ENCODE peak calls at places on chromosomes 12 and 14, in nine cellular contexts. One of them, this sample, is unnamed.
A peak's percentile ranks its signal among the peaks of the same experiment; 100 is the strongest.

GRCh38 chr12:15931590-15932053 is 20.5 kb downstream of the DERA start:
- DNase-seq in tibial nerve: no peak
- DNase-seq in sigmoid colon: no peak
- DNase-seq in transverse colon: no peak
- DNase-seq in body of pancreas: no peak
- DNase-seq in suprapubic skin: no peak
- DNase-seq in A549: peak; percentile 50
- DNase-seq in right lobe of liver: no peak
- DNase-seq in lower leg skin: no peak
- DNase-seq in this sample: no peak

GRCh38 chr12:108759914-108760313 is 28.6 kb upstream of the CORO1C start:
- DNase-seq in body of pancreas: no peak
- DNase-seq in right lobe of liver: no peak
- DNase-seq in transverse colon: no peak
- DNase-seq in tibial nerve: no peak
- DNase-seq in sigmoid colon: no peak
- DNase-seq in suprapubic skin: no peak
- DNase-seq in lower leg skin: no peak
- DNase-seq in A549: no peak
- DNase-seq in this sample: no peak

GRCh38 chr12:40832668-40833067 is 140.4 kb downstream of the CNTN1 start:
- DNase-seq in lower leg skin: no peak
- DNase-seq in sigmoid colon: no peak
- DNase-seq in tibial nerve: no peak
- DNase-seq in suprapubic skin: no peak
- DNase-seq in transverse colon: no peak
- DNase-seq in right lobe of liver: no peak
- DNase-seq in A549: no peak
- DNase-seq in body of pancreas: no peak
- DNase-seq in this sample: no peak

GRCh38 chr14:53741379-53742225 is 215.0 kb downstream of the BMP4 start:
- DNase-seq in lower leg skin: no peak
- DNase-seq in body of pancreas: no peak
- DNase-seq in transverse colon: no peak
- DNase-seq in right lobe of liver: no peak
- DNase-seq in A549: no peak
- DNase-seq in tibial nerve: no peak
- DNase-seq in suprapubic skin: no peak
- DNase-seq in sigmoid colon: no peak
- DNase-seq in this sample: no peak

GRCh38 chr12:143964-144649 is 69.8 kb downstream of the SLC6A12 start:
- DNase-seq in transverse colon: peak; percentile 77
- DNase-seq in suprapubic skin: no peak
- DNase-seq in lower leg skin: no peak
- DNase-seq in right lobe of liver: peak; percentile 75
- DNase-seq in sigmoid colon: no peak
- DNase-seq in tibial nerve: no peak
- DNase-seq in body of pancreas: no peak
- DNase-seq in A549: no peak
- DNase-seq in this sample: no peak

GRCh38 chr14:100764716-100765115 is 38.0 kb downstream of the DLK1 start:
- DNase-seq in right lobe of liver: no peak
- DNase-seq in sigmoid colon: peak; percentile 39
- DNase-seq in tibial nerve: no peak
- DNase-seq in suprapubic skin: no peak
- DNase-seq in lower leg skin: peak; percentile 56
- DNase-seq in body of pancreas: no peak
- DNase-seq in transverse colon: no peak
- DNase-seq in A549: no peak
- DNase-seq in this sample: no peak

GRCh38 chr12:104387190-104387589 is 69.6 kb upstream of the CHST11 start:
- DNase-seq in suprapubic skin: no peak
- DNase-seq in A549: no peak
- DNase-seq in tibial nerve: no peak
- DNase-seq in lower leg skin: peak; percentile 57
- DNase-seq in body of pancreas: no peak
- DNase-seq in transverse colon: no peak
- DNase-seq in right lobe of liver: no peak
- DNase-seq in sigmoid colon: no peak
- DNase-seq in this sample: no peak

GRCh38 chr12:88810806-88811205 is 230.5 kb upstream of the KITLG start:
- DNase-seq in right lobe of liver: no peak
- DNase-seq in lower leg skin: no peak
- DNase-seq in A549: no peak
- DNase-seq in sigmoid colon: no peak
- DNase-seq in suprapubic skin: no peak
- DNase-seq in transverse colon: no peak
- DNase-seq in tibial nerve: no peak
- DNase-seq in body of pancreas: no peak
- DNase-seq in this sample: no peak

GRCh38 chr12:132444283-132444682 is 45.7 kb upstream of the FBRSL1 start:
- DNase-seq in tibial nerve: no peak
- DNase-seq in sigmoid colon: no peak
- DNase-seq in right lobe of liver: no peak
- DNase-seq in transverse colon: no peak
- DNase-seq in body of pancreas: no peak
- DNase-seq in lower leg skin: no peak
- DNase-seq in A549: no peak
- DNase-seq in suprapubic skin: no peak
- DNase-seq in this sample: no peak

GRCh38 chr12:132446535-132447326 is 43.2 kb upstream of the FBRSL1 start:
- DNase-seq in lower leg skin: no peak
- DNase-seq in body of pancreas: no peak
- DNase-seq in right lobe of liver: no peak
- DNase-seq in tibial nerve: no peak
- DNase-seq in transverse colon: no peak
- DNase-seq in suprapubic skin: no peak
- DNase-seq in A549: no peak
- DNase-seq in sigmoid colon: no peak
- DNase-seq in this sample: no peak

GRCh38 chr12:132444957-132445883 is 44.7 kb upstream of the FBRSL1 start:
- DNase-seq in lower leg skin: no peak
- DNase-seq in suprapubic skin: no peak
- DNase-seq in A549: no peak
- DNase-seq in tibial nerve: peak; percentile 17
- DNase-seq in right lobe of liver: no peak
- DNase-seq in sigmoid colon: no peak
- DNase-seq in transverse colon: peak; percentile 60
- DNase-seq in body of pancreas: peak; percentile 55
- DNase-seq in this sample: no peak

GRCh38 chr12:132447327-132447720 is 42.6 kb upstream of the FBRSL1 start:
- DNase-seq in suprapubic skin: no peak
- DNase-seq in body of pancreas: no peak
- DNase-seq in lower leg skin: no peak
- DNase-seq in A549: no peak
- DNase-seq in sigmoid colon: no peak
- DNase-seq in tibial nerve: no peak
- DNase-seq in right lobe of liver: no peak
- DNase-seq in transverse colon: no peak
- DNase-seq in this sample: no peak

DNA sequence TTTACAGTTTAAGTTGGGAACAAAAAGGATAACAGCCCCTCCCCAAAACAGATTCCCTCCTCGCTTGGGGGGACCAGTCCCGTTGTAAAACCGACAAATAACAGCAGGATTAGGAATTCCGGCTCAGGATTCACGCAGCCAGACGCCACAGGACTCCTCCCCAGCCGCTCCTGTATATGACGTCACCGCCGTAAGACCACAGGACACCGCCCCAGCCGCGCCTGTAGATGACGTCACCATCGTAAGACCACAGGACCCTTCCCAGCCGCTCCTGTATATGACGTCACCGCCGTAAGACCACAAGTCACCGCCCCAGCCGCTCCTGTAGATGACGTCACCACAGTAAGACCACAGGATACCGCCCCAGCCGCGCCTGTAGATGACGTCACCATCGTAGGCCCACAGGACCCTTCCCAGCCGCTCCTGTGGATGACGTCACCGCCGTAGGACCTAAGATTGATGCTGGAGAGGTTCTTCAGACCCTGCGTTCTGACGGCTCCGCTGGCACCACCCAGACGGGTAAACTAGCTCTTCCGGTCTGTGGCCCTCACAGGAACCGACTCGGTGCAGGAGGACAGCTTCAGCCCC is 44.0 kb upstream of the FBRSL1 start:
- DNase-seq in lower leg skin: no peak
- DNase-seq in right lobe of liver: no peak
- DNase-seq in tibial nerve: no peak
- DNase-seq in transverse colon: peak; percentile 67
- DNase-seq in sigmoid colon: no peak
- DNase-seq in A549: peak; percentile 100
- DNase-seq in body of pancreas: peak; percentile 42
- DNase-seq in suprapubic skin: no peak
- DNase-seq in this sample: peak; percentile 69
- TF ChIP-seq POLR2A in lower leg skin: no peak
- TF ChIP-seq POLR2A in right lobe of liver: no peak
- TF ChIP-seq POLR2A in tibial nerve: no peak
- TF ChIP-seq POLR2A in transverse colon: no peak
- TF ChIP-seq POLR2A in sigmoid colon: no peak
- TF ChIP-seq POLR2A in A549: no peak
- TF ChIP-seq POLR2A in body of pancreas: no peak
- TF ChIP-seq POLR2A in suprapubic skin: no peak
- TF ChIP-seq POLR2A in this sample: no peak

GRCh38 chr12:57088442-57089258 is at the start of gene NAB2:
- DNase-seq in A549: peak; percentile 97
- DNase-seq in body of pancreas: peak; percentile 98
- DNase-seq in sigmoid colon: peak; percentile 99
- DNase-seq in right lobe of liver: peak; percentile 98
- DNase-seq in tibial nerve: peak; percentile 95
- DNase-seq in transverse colon: peak; percentile 96
- DNase-seq in suprapubic skin: peak; percentile 98
- DNase-seq in lower leg skin: peak; percentile 99
- DNase-seq in this sample: peak; percentile 92

GRCh38 chr12:57089259-57090245 is 638 bp downstream of the NAB2 start:
- DNase-seq in right lobe of liver: peak; percentile 85
- DNase-seq in suprapubic skin: peak; percentile 86
- DNase-seq in sigmoid colon: peak; percentile 92
- DNase-seq in A549: no peak
- DNase-seq in tibial nerve: peak; percentile 71
- DNase-seq in body of pancreas: peak; percentile 73
- DNase-seq in lower leg skin: peak; percentile 96
- DNase-seq in transverse colon: peak; percentile 75
- DNase-seq in this sample: peak; percentile 87

GRCh38 chr12:57086951-57087688 is 1.8 kb upstream of the NAB2 start:
- DNase-seq in transverse colon: peak; percentile 89
- DNase-seq in suprapubic skin: peak; percentile 96
- DNase-seq in body of pancreas: peak; percentile 86
- DNase-seq in sigmoid colon: peak; percentile 98
- DNase-seq in right lobe of liver: peak; percentile 85
- DNase-seq in A549: peak; percentile 89
- DNase-seq in lower leg skin: peak; percentile 99
- DNase-seq in tibial nerve: peak; percentile 88
- DNase-seq in this sample: peak; percentile 96

GRCh38 chr12:57085999-57086950 is 2.6 kb upstream of the NAB2 start:
- DNase-seq in body of pancreas: peak; percentile 61
- DNase-seq in lower leg skin: peak; percentile 94
- DNase-seq in tibial nerve: peak; percentile 63
- DNase-seq in transverse colon: peak; percentile 58
- DNase-seq in suprapubic skin: peak; percentile 82
- DNase-seq in A549: peak; percentile 77
- DNase-seq in sigmoid colon: peak; percentile 90
- DNase-seq in right lobe of liver: no peak
- DNase-seq in this sample: peak; percentile 88

DNA sequence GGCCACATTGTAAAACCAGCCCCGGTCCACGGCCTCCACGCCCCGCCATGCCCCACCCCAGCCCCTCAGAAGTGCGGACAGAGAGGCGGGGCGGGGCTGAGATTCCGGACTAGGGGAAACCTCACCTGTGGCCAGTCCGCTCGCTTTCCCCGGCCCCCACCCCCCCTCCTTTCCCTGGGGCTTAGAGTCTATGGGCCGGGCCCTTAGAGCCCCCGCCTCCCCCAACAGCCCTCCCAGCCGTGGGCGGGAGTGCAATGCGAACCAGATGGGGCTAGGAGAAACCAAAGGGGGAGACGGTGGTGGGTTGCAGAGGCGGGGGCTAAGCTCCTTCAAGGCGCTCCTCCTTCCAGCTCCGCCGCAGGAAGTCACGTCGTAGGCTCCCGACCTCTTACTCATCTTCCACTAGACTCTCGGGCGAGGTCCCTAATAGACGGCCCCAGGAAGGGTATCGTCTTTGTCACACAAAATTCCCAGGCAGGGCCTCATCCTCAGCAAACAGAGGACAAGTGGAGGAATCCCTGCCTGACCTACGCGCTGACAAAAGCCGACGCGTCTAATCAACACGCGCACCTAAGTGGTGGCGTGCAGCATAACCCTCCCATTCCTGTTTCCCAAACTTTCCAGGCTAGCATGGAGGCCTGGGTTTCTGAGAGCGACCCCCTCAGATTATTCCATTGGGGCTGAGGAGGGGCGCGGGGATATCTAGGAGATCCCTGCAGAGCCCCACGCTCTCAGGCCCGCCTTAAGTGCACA is 1.0 kb upstream of the NAB2 start:
- DNase-seq in right lobe of liver: peak; percentile 87
- DNase-seq in A549: peak; percentile 94
- DNase-seq in lower leg skin: peak; percentile 97
- DNase-seq in transverse colon: peak; percentile 88
- DNase-seq in body of pancreas: peak; percentile 90
- DNase-seq in suprapubic skin: peak; percentile 94
- DNase-seq in sigmoid colon: peak; percentile 98
- DNase-seq in tibial nerve: peak; percentile 86
- DNase-seq in this sample: peak; percentile 93
- TF ChIP-seq POLR2A in right lobe of liver: no peak
- TF ChIP-seq POLR2A in A549: peak; percentile 39
- TF ChIP-seq POLR2A in lower leg skin: peak; percentile 45
- TF ChIP-seq POLR2A in transverse colon: peak; percentile 46
- TF ChIP-seq POLR2A in body of pancreas: peak; percentile 53
- TF ChIP-seq POLR2A in suprapubic skin: no peak
- TF ChIP-seq POLR2A in sigmoid colon: peak; percentile 46
- TF ChIP-seq POLR2A in tibial nerve: no peak
- TF ChIP-seq POLR2A in this sample: peak; percentile 35

DNA sequence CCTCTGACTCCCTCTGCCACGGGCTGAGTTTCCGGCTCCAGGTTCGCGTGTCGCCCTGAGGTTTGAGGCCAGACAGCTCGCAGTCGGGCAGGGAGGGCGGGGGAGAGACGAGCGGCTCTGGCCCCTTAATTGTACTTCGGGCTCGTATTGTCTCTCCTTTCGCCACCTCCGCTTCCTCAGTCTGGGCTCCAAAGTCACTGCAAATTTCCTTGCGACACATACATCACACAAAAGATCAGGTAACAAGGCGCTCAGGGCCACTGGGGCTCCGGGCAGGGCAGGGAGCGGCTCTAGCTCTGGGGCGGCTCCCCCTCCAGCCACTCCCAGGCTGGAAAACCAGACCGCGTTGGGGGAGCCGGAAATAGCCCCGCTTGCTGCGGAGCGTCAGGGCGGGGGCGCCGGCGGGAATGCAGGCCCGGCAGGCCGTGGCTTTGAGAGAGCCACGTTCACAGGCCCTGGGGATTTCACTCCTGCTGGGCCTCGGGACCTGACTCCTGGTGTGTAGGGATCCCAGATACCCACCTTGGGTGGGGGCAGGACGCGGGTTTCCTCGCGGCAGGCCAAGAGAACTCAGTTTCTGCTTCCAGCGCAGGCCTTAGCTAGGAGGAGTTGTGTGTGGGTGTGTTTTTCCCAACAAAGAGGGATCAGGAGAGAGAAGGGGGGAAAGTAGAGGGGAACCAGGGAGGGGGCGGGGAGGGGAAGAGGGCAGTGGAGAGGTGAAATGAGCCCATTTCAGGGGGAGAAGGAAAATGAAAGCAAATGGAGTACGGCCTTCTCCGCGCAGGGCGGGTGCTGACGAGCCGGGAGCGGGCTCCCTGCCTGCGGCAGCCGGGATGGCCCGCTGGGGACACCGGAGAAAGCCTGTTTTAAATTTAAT is 4.4 kb upstream of the HOXC9 start:
- DNase-seq in sigmoid colon: no peak
- DNase-seq in body of pancreas: no peak
- DNase-seq in A549: peak; percentile 58
- DNase-seq in transverse colon: no peak
- DNase-seq in lower leg skin: peak; percentile 95
- DNase-seq in right lobe of liver: no peak
- DNase-seq in tibial nerve: no peak
- DNase-seq in suprapubic skin: peak; percentile 83
- DNase-seq in this sample: no peak
- TF ChIP-seq POLR2A in sigmoid colon: no peak
- TF ChIP-seq POLR2A in body of pancreas: no peak
- TF ChIP-seq POLR2A in A549: peak; percentile 44
- TF ChIP-seq POLR2A in transverse colon: no peak
- TF ChIP-seq POLR2A in lower leg skin: peak; percentile 11
- TF ChIP-seq POLR2A in right lobe of liver: no peak
- TF ChIP-seq POLR2A in tibial nerve: no peak
- TF ChIP-seq POLR2A in suprapubic skin: peak; percentile 21
- TF ChIP-seq POLR2A in this sample: no peak

GRCh38 chr14:23661542-23661941 is 25.4 kb downstream of the DHRS2 start:
- DNase-seq in transverse colon: no peak
- DNase-seq in body of pancreas: no peak
- DNase-seq in A549: no peak
- DNase-seq in sigmoid colon: no peak
- DNase-seq in suprapubic skin: no peak
- DNase-seq in lower leg skin: no peak
- DNase-seq in tibial nerve: no peak
- DNase-seq in right lobe of liver: no peak
- DNase-seq in this sample: no peak

GRCh38 chr14:23663127-23663526 is 27.0 kb downstream of the DHRS2 start:
- DNase-seq in right lobe of liver: no peak
- DNase-seq in lower leg skin: no peak
- DNase-seq in sigmoid colon: no peak
- DNase-seq in A549: no peak
- DNase-seq in suprapubic skin: no peak
- DNase-seq in body of pancreas: no peak
- DNase-seq in tibial nerve: no peak
- DNase-seq in transverse colon: no peak
- DNase-seq in this sample: no peak

GRCh38 chr14:23657959-23658470 is 21.9 kb downstream of the DHRS2 start:
- DNase-seq in body of pancreas: no peak
- DNase-seq in tibial nerve: no peak
- DNase-seq in suprapubic skin: no peak
- DNase-seq in lower leg skin: no peak
- DNase-seq in right lobe of liver: no peak
- DNase-seq in A549: no peak
- DNase-seq in transverse colon: no peak
- DNase-seq in sigmoid colon: no peak
- DNase-seq in this sample: no peak

GRCh38 chr14:23663711-23664110 is 27.5 kb downstream of the DHRS2 start:
- DNase-seq in lower leg skin: no peak
- DNase-seq in tibial nerve: no peak
- DNase-seq in A549: no peak
- DNase-seq in sigmoid colon: no peak
- DNase-seq in suprapubic skin: no peak
- DNase-seq in transverse colon: no peak
- DNase-seq in right lobe of liver: no peak
- DNase-seq in body of pancreas: no peak
- DNase-seq in this sample: no peak

DNA sequence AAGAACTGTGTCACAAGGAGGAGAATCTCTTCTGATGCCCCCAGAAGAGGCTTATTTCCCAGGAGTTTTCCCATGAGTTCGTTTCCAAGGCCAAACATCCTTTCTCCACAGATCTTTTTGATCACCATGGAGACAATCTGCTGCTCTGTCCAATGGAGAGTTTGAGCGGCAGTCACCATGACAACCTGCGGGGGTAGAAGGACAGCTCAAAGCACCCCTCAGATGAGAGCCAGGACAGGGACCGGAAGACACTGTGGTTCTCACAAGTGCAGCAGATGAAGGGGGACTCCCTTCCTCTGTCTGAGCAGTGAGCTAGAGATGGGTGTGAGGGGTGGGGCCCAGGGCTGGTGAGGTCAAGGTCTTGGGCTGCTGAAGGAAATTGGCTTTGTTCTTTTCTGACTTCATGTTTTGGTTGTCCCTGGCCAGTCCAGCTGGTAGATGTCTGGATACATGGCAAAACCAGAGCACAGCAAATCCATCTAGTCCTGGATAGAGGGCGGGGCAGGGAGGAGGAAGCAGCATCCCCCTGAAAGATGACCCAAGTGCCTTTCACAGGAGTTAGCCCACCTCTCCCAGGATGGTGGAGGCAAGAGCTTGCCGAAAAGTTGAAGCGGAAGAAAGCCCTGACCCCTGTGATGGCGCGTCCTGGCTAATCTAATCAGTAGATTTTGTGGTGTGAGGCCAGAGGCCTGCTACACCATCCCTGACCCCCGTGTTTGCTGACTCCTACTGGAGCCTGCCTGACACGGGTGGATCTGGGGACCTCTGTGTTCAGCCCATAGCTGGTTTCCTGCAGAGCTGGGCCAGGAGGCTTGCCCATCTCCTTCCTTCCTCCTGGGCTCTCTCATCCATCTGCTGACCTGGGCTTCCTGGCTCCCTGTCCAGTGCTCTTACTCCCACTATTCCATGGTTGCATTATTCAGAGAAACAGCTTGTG is 24.4 kb downstream of the DHRS2 start:
- DNase-seq in suprapubic skin: no peak
- DNase-seq in tibial nerve: no peak
- DNase-seq in transverse colon: no peak
- DNase-seq in A549: no peak
- DNase-seq in body of pancreas: no peak
- DNase-seq in sigmoid colon: no peak
- DNase-seq in right lobe of liver: no peak
- DNase-seq in lower leg skin: no peak
- DNase-seq in this sample: peak; percentile 73
- TF ChIP-seq POLR2A in suprapubic skin: no peak
- TF ChIP-seq POLR2A in tibial nerve: no peak
- TF ChIP-seq POLR2A in transverse colon: no peak
- TF ChIP-seq POLR2A in A549: no peak
- TF ChIP-seq POLR2A in body of pancreas: no peak
- TF ChIP-seq POLR2A in sigmoid colon: no peak
- TF ChIP-seq POLR2A in right lobe of liver: no peak
- TF ChIP-seq POLR2A in lower leg skin: no peak
- TF ChIP-seq POLR2A in this sample: no peak